ENCODE peak calls at places on chromosomes 7 and 10, in four cellular contexts. M is effector memory CD4-positive, alpha-beta T cell; F is left ventricle myocardium inferior; K is DND-41. Z is an unnamed sample.

GRCh38 chr7:138064856-138065357 is 11.4 kb upstream of the AKR1D1 start:
- DNase-seq in K (no peak), M (no peak), F (no peak), Z (no peak)

GRCh38 chr7:44572771-44573170 is 937 bp downstream of the DDX56 start:
- DNase-seq in M (no peak), K (no peak), F (no peak), Z (no peak)

GRCh38 chr7:158863611-158864506 is 7.5 kb downstream of the DYNC2I1 start:
- DNase-seq in F (peak; percentile 91), M (no peak), K (peak; percentile 66), Z (peak; percentile 63)

GRCh38 chr7:141220263-141220662 is 146.4 kb downstream of the TMEM178B start:
- DNase-seq in F (no peak), K (no peak), M (no peak), Z (no peak)

GRCh38 chr7:95246935-95247370 is 77.4 kb downstream of the PON1 start:
- DNase-seq in K (peak; percentile 27), F (no peak), M (no peak), Z (peak; percentile 44)

GRCh38 chr7:34247468-34247867 is 342.1 kb downstream of the BMPER start:
- DNase-seq in M (no peak), F (no peak), K (no peak), Z (no peak)

GRCh38 chr7:129550673-129551360 is 48.5 kb downstream of the SMKR1 start:
- DNase-seq in K (no peak), F (no peak), M (no peak), Z (no peak)

GRCh38 chr7:17371656-17372524 is 73.4 kb downstream of the AHR start:
- DNase-seq in K (no peak), M (no peak), F (no peak), Z (no peak)

GRCh38 chr7:142587578-142588191 is 161.6 kb upstream of the PRSS1 start:
- DNase-seq in F (no peak), K (peak; percentile 41), M (no peak), Z (no peak)

GRCh38 chr10:2992401-2993198 is 74.7 kb upstream of the PFKP start:
- DNase-seq in F (no peak), K (no peak), M (no peak), Z (no peak)

GRCh38 chr10:115239761-115240160 is 146.6 kb downstream of the ATRNL1 start:
- DNase-seq in K (no peak), F (no peak), M (no peak), Z (no peak)

GRCh38 chr10:84348860-84349259 is 20.5 kb downstream of the CCSER2 start:
- DNase-seq in K (no peak), M (no peak), F (no peak), Z (no peak)

GRCh38 chr7:12102101-12102500 is 109.0 kb upstream of the TMEM106B start:
- DNase-seq in M (no peak), F (no peak), K (no peak), Z (no peak)

GRCh38 chr10:107576746-107577145 is 412.2 kb upstream of the SORCS1 start:
- DNase-seq in K (no peak), M (no peak), F (no peak), Z (no peak)

GRCh38 chr7:2519119-2519930 is at the start of gene LFNG:
- DNase-seq in K (peak; percentile 80), F (peak; percentile 89), M (peak; percentile 78), Z (peak; percentile 84)

GRCh38 chr10:123788981-123789380 is 102.6 kb downstream of the CPXM2 start:
- DNase-seq in K (no peak), F (no peak), M (no peak), Z (no peak)

GRCh38 chr7:8274589-8274988 is 12.6 kb upstream of the ICA1 start:
- DNase-seq in K (no peak), M (no peak), F (no peak), Z (no peak)

GRCh38 chr7:7266257-7266656 is 83.9 kb downstream of the C1GALT1 start:
- DNase-seq in F (no peak), K (no peak), M (no peak), Z (no peak)

GRCh38 chr10:110758898-110759297 is 112.8 kb upstream of the PDCD4 start:
- DNase-seq in K (no peak), M (no peak), F (no peak), Z (no peak)

GRCh38 chr10:110757563-110757962 is 113.4 kb downstream of the RBM20 start:
- DNase-seq in K (no peak), F (no peak), M (no peak), Z (no peak)

GRCh38 chr10:110756886-110757285 is 112.8 kb downstream of the RBM20 start:
- DNase-seq in M (no peak), F (no peak), K (no peak), Z (no peak)

GRCh38 chr10:110759523-110759922 is 112.2 kb upstream of the PDCD4 start:
- DNase-seq in M (no peak), K (no peak), F (no peak), Z (no peak)

GRCh38 chr10:110758128-110758527 is 113.6 kb upstream of the PDCD4 start:
- DNase-seq in F (no peak), K (no peak), M (no peak), Z (no peak)
- H3K4me1 ChIP-seq in F (peaks cover 92% of the 10 kb centered on the region), K (no peaks in the 10 kb centered on the region), M (no peaks in the 10 kb centered on the region), Z (no peaks in the 10 kb centered on the region)

GRCh38 chr7:131557521-131558385 is 1.3 kb upstream of the PODXL start:
- DNase-seq in M (no peak), F (peak; percentile 58), K (no peak), Z (no peak)
- H3K4me3 ChIP-seq in M (no peak overlapping the region), F (peak overlapping the region; percentile 80), K (no peak overlapping the region), Z (no peak overlapping the region)

GRCh38 chr7:57437581-57437980 is 12.4 kb upstream of the ZNF716 start:
- DNase-seq in M (no peak), K (no peak), F (no peak), Z (no peak)
- H3K9me3 ChIP-seq in M (no peaks in the 10 kb centered on the region), K (peaks cover 9% of the 10 kb centered on the region), F (peaks cover 19% of the 10 kb centered on the region), Z (peaks cover 37% of the 10 kb centered on the region)

GRCh38 chr7:24401628-24402593 is 117.9 kb downstream of the NPY start:
- DNase-seq in F (no peak), M (no peak), K (no peak), Z (no peak)

GRCh38 chr7:24402655-24403054 is 118.7 kb downstream of the NPY start:
- DNase-seq in M (no peak), F (no peak), K (no peak), Z (no peak)

GRCh38 chr7:24405002-24405401 is 121.0 kb downstream of the NPY start:
- DNase-seq in F (no peak), M (no peak), K (no peak), Z (no peak)

GRCh38 chr7:24404315-24404714 is 120.3 kb downstream of the NPY start:
- DNase-seq in K (no peak), F (no peak), M (no peak), Z (no peak)

GRCh38 chr7:24403557-24403956 is 119.6 kb downstream of the NPY start:
- DNase-seq in F (no peak), K (no peak), M (no peak), Z (no peak)
- H3K4me1 ChIP-seq in F (no peaks in the 10 kb centered on the region), K (no peaks in the 10 kb centered on the region), M (no peaks in the 10 kb centered on the region), Z (peaks cover 9% of the 10 kb centered on the region)

Z was measured in CD4-positive, CD25-positive, alpha-beta regulatory T cell.